ENCODE peak calls at places on chromosomes 1 and 21, in nine cellular contexts. O is GM04503; W is stimulated activated CD4-positive, alpha-beta T cell treated with anti-CD3 and anti-CD28 coated beads, Interleukin-15, amount 100 ng/mL, for 1 hour; D is IMR-90; F is activated naive CD8-positive, alpha-beta T cell treated with anti-CD3 and anti-CD28 coated beads for 36 hours; P is NCI-H460; J is SK-N-SH; E is activated effector memory CD4-positive, alpha-beta T cell treated with Interleukin-2 at 50 U/mL for 16 hours; M is HTR-8/SVneo. N is an unnamed sample.

GRCh38 chr1:167666416-167666815 is 36.4 kb downstream of the RCSD1 start:
- DNase-seq in O (peak; percentile 79), W (no peak), D (peak; percentile 45), F (no peak), P (no peak), J (no peak), E (no peak), M (no peak), N (no peak)

GRCh38 chr1:193960499-193960898 is 774.1 kb upstream of the B3GALT2 start:
- DNase-seq in O (no peak), W (no peak), D (no peak), F (no peak), P (no peak), J (no peak), E (no peak), M (no peak), N (no peak)

GRCh38 chr1:12075195-12076114 is 12.4 kb downstream of the TNFRSF8 start:
- DNase-seq in O (peak; percentile 80), W (no peak), D (peak; percentile 94), F (no peak), P (no peak), J (no peak), E (no peak), M (peak; percentile 36), N (no peak)

GRCh38 chr1:68228833-68229232 is 3.5 kb downstream of the WLS start:
- DNase-seq in O (no peak), W (no peak), D (peak; percentile 41), F (no peak), P (no peak), J (no peak), E (no peak), M (no peak), N (no peak)

GRCh38 chr1:59141267-59141863 is 155.5 kb upstream of the FGGY start:
- DNase-seq in O (no peak), W (no peak), D (no peak), F (no peak), P (no peak), J (no peak), E (no peak), M (no peak), N (no peak)

GRCh38 chr1:68723791-68724190 is 226.9 kb upstream of the DEPDC1 start:
- DNase-seq in O (no peak), W (no peak), D (no peak), F (no peak), P (no peak), J (no peak), E (no peak), M (no peak), N (no peak)

GRCh38 chr1:225596736-225597135 is 56.2 kb downstream of the ENAH start:
- DNase-seq in O (no peak), W (no peak), D (no peak), F (no peak), P (no peak), J (no peak), E (no peak), M (no peak), N (no peak)

GRCh38 chr1:160217466-160218165 is 12.4 kb downstream of the PEA15 start:
- DNase-seq in O (no peak), W (no peak), D (no peak), F (no peak), P (no peak), J (no peak), E (no peak), M (no peak), N (no peak)

GRCh38 chr1:201774224-201774982 is 54.6 kb upstream of the IPO9 start:
- DNase-seq in O (peak; percentile 86), W (no peak), D (peak; percentile 89), F (no peak), P (no peak), J (no peak), E (no peak), M (no peak), N (no peak)

GRCh38 chr21:42319368-42319767 is 4.2 kb upstream of the TFF3 start:
- DNase-seq in O (no peak), W (no peak), D (no peak), F (no peak), P (no peak), J (no peak), E (no peak), M (no peak), N (no peak)

GRCh38 chr21:15291621-15292266 is 226.9 kb upstream of the NRIP1 start:
- DNase-seq in O (no peak), W (no peak), D (no peak), F (no peak), P (no peak), J (no peak), E (no peak), M (no peak), N (no peak)

GRCh38 chr1:2231667-2232254 is 3.6 kb downstream of the SKI start:
- DNase-seq in O (peak; percentile 50), W (peak; percentile 52), D (peak; percentile 81), F (peak; percentile 77), P (no peak), J (peak; percentile 88), E (peak; percentile 77), M (peak; percentile 53), N (no peak)

GRCh38 chr1:229759037-229759435 is 133.0 kb downstream of the URB2 start:
- DNase-seq in O (no peak), W (no peak), D (peak; percentile 45), F (no peak), P (no peak), J (no peak), E (no peak), M (no peak), N (no peak)

GRCh38 chr1:14521602-14522001 is 76.9 kb upstream of the KAZN start:
- DNase-seq in O (no peak), W (no peak), D (no peak), F (no peak), P (no peak), J (no peak), E (no peak), M (no peak), N (no peak)

GRCh38 chr1:52533710-52534109 is 19.2 kb downstream of the TUT4 start:
- DNase-seq in O (no peak), W (no peak), D (no peak), F (no peak), P (no peak), J (no peak), E (no peak), M (no peak), N (no peak)

GRCh38 chr1:40162791-40163441 is 1.7 kb downstream of the RLF start:
- DNase-seq in O (no peak), W (no peak), D (peak; percentile 52), F (no peak), P (no peak), J (peak; percentile 42), E (no peak), M (no peak), N (peak; percentile 8)

GRCh38 chr1:76066390-76066789 is 8.2 kb upstream of the ST6GALNAC3 start:
- DNase-seq in O (no peak), W (no peak), D (peak; percentile 67), F (no peak), P (no peak), J (no peak), E (no peak), M (no peak), N (no peak)

GRCh38 chr1:200317236-200317635 is 92.6 kb downstream of the ZNF281 start:
- DNase-seq in O (no peak), W (no peak), D (peak; percentile 90), F (no peak), P (peak; percentile 46), J (no peak), E (no peak), M (no peak), N (no peak)

GRCh38 chr1:208010070-208010469 is 99.1 kb upstream of the CD34 start:
- DNase-seq in O (no peak), W (no peak), D (no peak), F (no peak), P (no peak), J (no peak), E (no peak), M (no peak), N (no peak)

GRCh38 chr1:171754971-171755370 is 13.1 kb upstream of the VAMP4 start:
- DNase-seq in O (no peak), W (no peak), D (peak; percentile 36), F (no peak), P (no peak), J (no peak), E (no peak), M (no peak), N (no peak)

GRCh38 chr1:228256626-228257375 is 49.0 kb downstream of the OBSCN start:
- DNase-seq in O (no peak), W (no peak), D (no peak), F (no peak), P (no peak), J (no peak), E (no peak), M (no peak), N (no peak)

GRCh38 chr21:37659874-37660273 is 256.4 kb downstream of the KCNJ6 start:
- DNase-seq in O (no peak), W (no peak), D (no peak), F (no peak), P (no peak), J (no peak), E (no peak), M (no peak), N (no peak)

GRCh38 chr1:5709976-5710375 is 282.2 kb downstream of the NPHP4 start:
- DNase-seq in O (no peak), W (no peak), D (no peak), F (no peak), P (no peak), J (no peak), E (no peak), M (no peak), N (no peak)

GRCh38 chr1:30704765-30705509 is 18.4 kb downstream of the MATN1 start:
- DNase-seq in O (no peak), W (no peak), D (no peak), F (no peak), P (no peak), J (no peak), E (no peak), M (no peak), N (no peak)

GRCh38 chr1:118921994-118922393 is 66.1 kb downstream of the TBX15 start:
- DNase-seq in O (no peak), W (no peak), D (no peak), F (no peak), P (no peak), J (no peak), E (no peak), M (no peak), N (no peak)

GRCh38 chr1:55504306-55504706 is 289.1 kb upstream of the USP24 start:
- DNase-seq in O (no peak), W (no peak), D (no peak), F (no peak), P (no peak), J (no peak), E (no peak), M (no peak), N (no peak)

GRCh38 chr1:11321656-11322491 is 48.9 kb downstream of the UBIAD1 start:
- DNase-seq in O (no peak), W (no peak), D (no peak), F (no peak), P (no peak), J (peak; percentile 64), E (no peak), M (no peak), N (no peak)

GRCh38 chr1:206030714-206031113 is 7.0 kb upstream of the CTSE start:
- DNase-seq in O (no peak), W (peak; percentile 38), D (peak; percentile 62), F (peak; percentile 68), P (peak; percentile 69), J (peak; percentile 59), E (peak; percentile 51), M (peak; percentile 64), N (no peak)

GRCh38 chr1:43451701-43452532 is 1.8 kb downstream of the HYI start:
- DNase-seq in O (no peak), W (no peak), D (no peak), F (no peak), P (no peak), J (no peak), E (no peak), M (no peak), N (no peak)

GRCh38 chr1:170593173-170593572 is 61.2 kb downstream of the GORAB start:
- DNase-seq in O (no peak), W (no peak), D (no peak), F (no peak), P (no peak), J (no peak), E (no peak), M (no peak), N (no peak)

GRCh38 chr1:27097484-27097917 is 57.4 kb downstream of the SLC9A1 start:
- DNase-seq in O (peak; percentile 31), W (peak; percentile 53), D (peak; percentile 66), F (peak; percentile 74), P (peak; percentile 69), J (peak; percentile 91), E (peak; percentile 57), M (peak; percentile 80), N (peak; percentile 77)

N was measured in frontal cortex.